ENCODE peak calls at places on chromosomes 4 and X, in nine cellular contexts. Y, J, H, C, F, O, E, V and N are unnamed samples.

GRCh38 chr4:12636191-12636590 is 847.9 kb downstream of the RAB28 start:
- DNase-seq in H (no peak), Y (no peak), C (no peak), J (no peak), O (no peak), E (no peak), F (no peak), V (no peak), N (no peak)

GRCh38 chr4:60216752-60217151 is 983.4 kb upstream of the ADGRL3 start:
- DNase-seq in F (peak; percentile 1), C (no peak), J (no peak), O (peak; percentile 84), V (no peak), H (no peak), E (no peak), Y (no peak), N (no peak)

GRCh38 chrX:15471016-15471415 is 22.1 kb downstream of the PIR start:
- DNase-seq in J (peak; percentile 44), H (no peak), E (peak; percentile 23), C (no peak), F (peak; percentile 75), O (peak; percentile 68), Y (peak; percentile 77), V (peak; percentile 64), N (peak; percentile 63)

GRCh38 chrX:56728752-56729151 is 291 bp upstream of the NBDY start:
- DNase-seq in J (peak; percentile 3), O (peak; percentile 8), Y (no peak), V (no peak), E (no peak), H (no peak), F (no peak), C (no peak), N (no peak)

GRCh38 chr4:67694662-67695061 is 6.3 kb downstream of the UBA6 start:
- DNase-seq in Y (no peak), J (no peak), V (no peak), C (no peak), H (no peak), F (no peak), O (no peak), E (no peak), N (no peak)

GRCh38 chr4:8648296-8648695 is 55.7 kb downstream of the CPZ start:
- DNase-seq in F (no peak), E (no peak), H (no peak), C (no peak), J (no peak), O (no peak), V (no peak), Y (no peak), N (no peak)

GRCh38 chrX:145773006-145773405 is 44.6 kb upstream of the SLITRK2 start:
- DNase-seq in C (no peak), V (no peak), E (no peak), O (no peak), F (no peak), H (no peak), J (no peak), Y (no peak), N (no peak)

GRCh38 chr4:76547167-76547760 is 112.2 kb downstream of the SHROOM3 start:
- DNase-seq in Y (no peak), C (no peak), O (no peak), J (no peak), E (no peak), H (no peak), F (peak; percentile 23), V (no peak), N (no peak)

GRCh38 chr4:122539861-122540465 is 80.9 kb downstream of the IL21 start:
- DNase-seq in V (no peak), E (no peak), Y (no peak), C (no peak), J (no peak), H (no peak), O (peak; percentile 11), F (peak; percentile 35), N (no peak)

GRCh38 chr4:67746797-67747495 is 7.2 kb downstream of the GNRHR start:
- DNase-seq in F (peak; percentile 63), V (no peak), C (no peak), J (no peak), H (no peak), Y (peak; percentile 6), E (no peak), O (no peak), N (no peak)

GRCh38 chr4:79528241-79528706 is 120.2 kb upstream of the GK2 start:
- DNase-seq in C (no peak), V (no peak), Y (no peak), F (peak; percentile 71), J (no peak), O (no peak), E (no peak), H (no peak), N (no peak)

GRCh38 chr4:187767687-187768086 is 227.9 kb upstream of the ZFP42 start:
- DNase-seq in E (no peak), V (no peak), O (no peak), Y (no peak), F (no peak), C (no peak), J (no peak), H (no peak), N (no peak)

GRCh38 chr4:116512552-116512951 is 572.8 kb downstream of the TRAM1L1 start:
- DNase-seq in V (no peak), H (no peak), F (no peak), J (no peak), E (no peak), Y (no peak), C (no peak), O (no peak), N (no peak)

GRCh38 chr4:47084795-47085194 is 53.4 kb downstream of the GABRB1 start:
- DNase-seq in H (no peak), O (no peak), Y (no peak), V (no peak), E (no peak), J (no peak), C (no peak), F (no peak), N (no peak)

GRCh38 chr4:123248260-123248659 is 148.3 kb upstream of the SPRY1 start:
- DNase-seq in J (no peak), F (no peak), H (no peak), V (no peak), Y (no peak), O (no peak), E (no peak), C (no peak), N (no peak)

GRCh38 chr4:183200453-183200852 is 101.4 kb downstream of the WWC2 start:
- DNase-seq in E (no peak), Y (no peak), F (peak; percentile 88), V (peak; percentile 75), H (no peak), J (no peak), O (peak; percentile 93), C (no peak), N (peak; percentile 4)

GRCh38 chrX:69133561-69134542 is 31.4 kb downstream of the PJA1 start:
- DNase-seq in H (no peak), O (peak; percentile 55), E (no peak), V (no peak), F (peak; percentile 56), C (no peak), Y (peak; percentile 97), J (peak; percentile 4), N (peak; percentile 79)

GRCh38 chr4:8559524-8560264 is 20.5 kb upstream of the GPR78 start:
- DNase-seq in H (no peak), J (no peak), F (no peak), Y (no peak), O (no peak), V (no peak), E (no peak), C (no peak), N (no peak)

GRCh38 chrX:83658731-83659130 is 150.6 kb downstream of the POU3F4 start:
- DNase-seq in Y (peak; percentile 2), E (no peak), O (no peak), H (no peak), F (no peak), V (no peak), J (no peak), C (no peak), N (peak; percentile 13)

GRCh38 chr4:22235798-22236197 is 280.1 kb downstream of the ADGRA3 start:
- DNase-seq in F (no peak), Y (no peak), C (no peak), O (no peak), V (no peak), H (no peak), J (no peak), E (no peak), N (no peak)

GRCh38 chr4:134906404-134907023 is 704.9 kb upstream of the PABPC4L start:
- DNase-seq in V (no peak), C (no peak), Y (peak; percentile 18), O (no peak), F (peak; percentile 34), E (no peak), J (no peak), H (no peak), N (peak; percentile 2)

GRCh38 chrX:110402091-110402854 is 43.6 kb downstream of the RTL9 start:
- DNase-seq in H (no peak), E (no peak), J (no peak), C (no peak), O (peak; percentile 40), F (peak; percentile 23), V (peak; percentile 53), Y (peak; percentile 84), N (no peak)

GRCh38 chr4:168453146-168453545 is 27.1 kb downstream of the DDX60L start:
- DNase-seq in J (no peak), F (no peak), Y (no peak), V (no peak), C (no peak), O (no peak), H (no peak), E (no peak), N (no peak)

GRCh38 chrX:129875669-129876068 is 30.3 kb upstream of the UTP14A start:
- DNase-seq in Y (no peak), H (no peak), O (peak; percentile 74), J (no peak), E (no peak), V (no peak), C (no peak), F (peak; percentile 85), N (no peak)

GRCh38 chrX:102784550-102784949 is 64.0 kb downstream of the GPRASP3 start:
- DNase-seq in J (no peak), F (no peak), C (no peak), H (no peak), V (no peak), Y (no peak), E (no peak), O (no peak), N (no peak)

GRCh38 chr4:161936625-161937133 is 227.1 kb downstream of the FSTL5 start:
- DNase-seq in V (no peak), H (no peak), F (peak; percentile 93), E (no peak), J (no peak), Y (no peak), O (peak; percentile 81), C (no peak), N (no peak)

GRCh38 chrX:70172226-70172625 is 5.1 kb upstream of the DGAT2L6 start:
- DNase-seq in V (no peak), F (no peak), C (no peak), H (no peak), E (no peak), O (no peak), Y (no peak), J (no peak), N (no peak)

GRCh38 chrX:1466232-1466661 is 13.5 kb upstream of the ASMTL start:
- DNase-seq in C (peak; percentile 55), F (no peak), Y (no peak), V (no peak), O (no peak), E (no peak), J (no peak), H (peak; percentile 16), N (no peak)

GRCh38 chrX:9372866-9373265 is 92.0 kb upstream of the TBL1X start:
- DNase-seq in V (no peak), Y (no peak), E (no peak), J (no peak), O (no peak), H (no peak), C (no peak), F (no peak), N (no peak)

GRCh38 chrX:21881881-21882574 is 26.2 kb downstream of the YY2 start:
- DNase-seq in E (no peak), C (no peak), F (no peak), J (no peak), V (no peak), O (no peak), H (no peak), Y (no peak), N (no peak)

GRCh38 chrX:45806410-45807121 is 605.9 kb upstream of the DIPK2B start:
- DNase-seq in E (no peak), J (no peak), C (no peak), H (no peak), Y (peak; percentile 81), O (peak; percentile 84), V (no peak), F (peak; percentile 84), N (no peak)